ENCODE peak calls at places on chromosomes 16 and 17, in ten cellular contexts. N is cardiac muscle cell; G is mammary epithelial cell; E is activated CD4-positive, CD25-positive, alpha-beta regulatory T cell; F is substantia nigra; I is T-helper 1 cell; Z is fibroblast of lung; A is Kasumi-1; L is OCI-M1; R is NCI-H1694. B is an unnamed sample.

GRCh38 chr17:73099504-73099903 is 7.0 kb upstream of the SLC39A11 start:
- DNase-seq in N (no peak), G (no peak), E (no peak), F (no peak), I (no peak), Z (no peak), A (peak), L (peak), R (no peak), B (no peak)

GRCh38 chr17:13544292-13544691 is 57.4 kb downstream of the HS3ST3A1 start:
- DNase-seq in N (peak), G (peak), E (no peak), F (peak), I (no peak), Z (peak), A (no peak), L (no peak), R (no peak), B (no peak)

GRCh38 chr16:89512453-89512852 is 4.2 kb downstream of the SPG7 start:
- DNase-seq in N (no peak), G (no peak), E (no peak), F (no peak), I (no peak), Z (no peak), A (no peak), L (no peak), R (no peak), B (no peak)

GRCh38 chr17:62761884-62762283 is 46.2 kb downstream of the MARCHF10 start:
- DNase-seq in N (no peak), G (peak), E (no peak), F (no peak), I (no peak), Z (no peak), A (no peak), L (no peak), R (no peak), B (no peak)

GRCh38 chr17:56694825-56695224 is 101.3 kb downstream of the NOG start:
- DNase-seq in N (no peak), G (no peak), E (no peak), F (no peak), I (no peak), Z (no peak), A (no peak), L (no peak), R (no peak), B (no peak)

GRCh38 chr17:61407211-61407911 is 7.7 kb downstream of the TBX2 start:
- DNase-seq in N (no peak), G (no peak), E (no peak), F (no peak), I (no peak), Z (peak), A (no peak), L (no peak), R (no peak), B (no peak)

GRCh38 chr17:82221341-82221902 is 7.4 kb upstream of the SLC16A3 start:
- DNase-seq in N (no peak), G (no peak), E (no peak), F (no peak), I (no peak), Z (no peak), A (no peak), L (no peak), R (no peak), B (no peak)

GRCh38 chr17:5618511-5618910 is 34.2 kb upstream of the NLRP1 start:
- DNase-seq in N (no peak), G (no peak), E (no peak), F (no peak), I (no peak), Z (peak), A (no peak), L (peak), R (no peak), B (no peak)

GRCh38 chr17:60398227-60398959 is 6.5 kb upstream of the USP32 start:
- DNase-seq in N (no peak), G (no peak), E (no peak), F (no peak), I (no peak), Z (no peak), A (peak), L (peak), R (no peak), B (no peak)

GRCh38 chr16:53999841-54000240 is 286.7 kb downstream of the IRX3 start:
- DNase-seq in N (no peak), G (no peak), E (no peak), F (no peak), I (no peak), Z (peak), A (no peak), L (no peak), R (no peak), B (no peak)

GRCh38 chr17:11140501-11140900 is 100.5 kb upstream of the SHISA6 start:
- DNase-seq in N (no peak), G (no peak), E (no peak), F (no peak), I (no peak), Z (no peak), A (no peak), L (no peak), R (no peak), B (no peak)

GRCh38 chr16:70349783-70350182 is 3.1 kb downstream of the DDX19A start:
- DNase-seq in N (no peak), G (no peak), E (no peak), F (no peak), I (no peak), Z (no peak), A (no peak), L (no peak), R (no peak), B (no peak)

GRCh38 chr17:29089601-29090044 is 46.7 kb downstream of the PIPOX start:
- DNase-seq in N (no peak), G (no peak), E (no peak), F (peak), I (no peak), Z (no peak), A (no peak), L (no peak), R (no peak), B (no peak)

GRCh38 chr17:78889525-78889924 is 13.5 kb downstream of the CEP295NL start:
- DNase-seq in N (no peak), G (no peak), E (no peak), F (no peak), I (no peak), Z (no peak), A (no peak), L (no peak), R (no peak), B (no peak)